ENCODE peak calls at places on chromosomes 7 and 10, in seven cellular contexts. B is fibroblast of mammary gland, G is Panc1, K is mesenchymal stem cell, R is cardiac fibroblast, P is ovary, O is adrenal gland. V is an unnamed sample.

GRCh38 chr7:76057103-76057812 is 9.4 kb downstream of the MDH2 start:
- DNase-seq in P (no peak), B (no peak), O (no peak), G (no peak), R (no peak), K (no peak), V (no peak)

GRCh38 chr10:103690281-103690680 is 165.1 kb downstream of the SH3PXD2A start:
- DNase-seq in P (no peak), G (no peak), R (peak; percentile 24), O (no peak), K (no peak), B (peak; percentile 37), V (no peak)

GRCh38 chr10:34157501-34157900 is 657.6 kb downstream of the PARD3 start:
- DNase-seq in B (peak; percentile 88), P (no peak), G (no peak), O (no peak), K (no peak), R (peak; percentile 11), V (no peak)

GRCh38 chr7:2873146-2873545 is 29.0 kb upstream of the GNA12 start:
- DNase-seq in G (no peak), B (no peak), K (peak; percentile 62), R (peak; percentile 10), O (peak; percentile 78), P (no peak), V (no peak)

GRCh38 chr10:78968960-78969359 is 99.8 kb upstream of the ZMIZ1 start:
- DNase-seq in K (no peak), R (no peak), B (no peak), G (no peak), O (no peak), P (no peak), V (no peak)

GRCh38 chr10:60130130-60130579 is 223.8 kb upstream of the CCDC6 start:
- DNase-seq in P (no peak), G (no peak), K (no peak), O (no peak), R (no peak), B (no peak), V (peak; percentile 85)

GRCh38 chr7:129381710-129382484 is 52.3 kb upstream of the STRIP2 start:
- DNase-seq in B (no peak), P (no peak), G (no peak), K (no peak), O (no peak), R (no peak), V (no peak)

GRCh38 chr10:9211228-9211627 is 1156.7 kb downstream of the GATA3 start:
- DNase-seq in K (peak; percentile 17), G (no peak), B (no peak), O (no peak), P (no peak), R (no peak), V (peak; percentile 4)

GRCh38 chr10:95039281-95039680 is 30.0 kb downstream of the CYP2C8 start:
- DNase-seq in O (no peak), K (no peak), R (no peak), G (no peak), P (no peak), B (no peak), V (no peak)

GRCh38 chr10:131500892-131501291 is 189.4 kb upstream of the TCERG1L start:
- DNase-seq in G (no peak), R (no peak), B (no peak), O (no peak), K (no peak), P (no peak), V (no peak)

GRCh38 chr10:132920101-132920925 is 22.1 kb downstream of the CFAP46 start:
- DNase-seq in O (no peak), K (no peak), G (no peak), B (no peak), P (no peak), R (no peak), V (no peak)

GRCh38 chr7:85489498-85489897 is 302.6 kb upstream of the SEMA3D start:
- DNase-seq in K (peak; percentile 87), O (no peak), B (peak; percentile 93), G (no peak), R (peak; percentile 67), P (no peak), V (no peak)

GRCh38 chr10:9097991-9098306 is 1043.5 kb downstream of the GATA3 start:
- DNase-seq in K (no peak), R (no peak), G (no peak), O (no peak), B (no peak), P (no peak), V (peak; percentile 12)

GRCh38 chr10:27019827-27020226 is 80.5 kb downstream of the ANKRD26 start:
- DNase-seq in B (peak; percentile 20), K (no peak), O (no peak), G (no peak), R (peak; percentile 52), P (no peak), V (no peak)

GRCh38 chr7:66556177-66556548 is 72.5 kb upstream of the KCTD7 start:
- DNase-seq in B (no peak), R (no peak), K (no peak), G (no peak), P (no peak), O (no peak), V (no peak)

GRCh38 chr7:124810605-124811004 is 45.0 kb upstream of the GPR37 start:
- DNase-seq in G (no peak), B (no peak), R (no peak), O (no peak), P (no peak), K (no peak), V (peak; percentile 25)

GRCh38 chr10:95304976-95305375 is 14.2 kb upstream of the PDLIM1 start:
- DNase-seq in P (no peak), O (no peak), G (no peak), R (no peak), B (no peak), K (no peak), V (no peak)

GRCh38 chr10:32055478-32056135 is 618 bp downstream of the KIF5B start:
- DNase-seq in G (no peak), R (peak; percentile 72), K (peak; percentile 73), O (peak; percentile 82), P (peak; percentile 67), B (peak; percentile 49), V (peak; percentile 80)

GRCh38 chr10:32059472-32059871 is 3.2 kb upstream of the KIF5B start:
- DNase-seq in P (no peak), K (no peak), G (no peak), O (no peak), B (no peak), R (no peak), V (no peak)

GRCh38 chr10:32054087-32054486 is 2.1 kb downstream of the KIF5B start:
- DNase-seq in K (peak; percentile 88), G (no peak), O (no peak), B (peak; percentile 66), P (no peak), R (peak; percentile 65), V (peak; percentile 43)

GRCh38 chr10:32056136-32057040 is at the start of gene KIF5B:
- DNase-seq in P (peak; percentile 91), G (no peak), B (peak; percentile 79), K (peak; percentile 86), O (peak; percentile 92), R (peak; percentile 90), V (peak; percentile 96)

DNA sequence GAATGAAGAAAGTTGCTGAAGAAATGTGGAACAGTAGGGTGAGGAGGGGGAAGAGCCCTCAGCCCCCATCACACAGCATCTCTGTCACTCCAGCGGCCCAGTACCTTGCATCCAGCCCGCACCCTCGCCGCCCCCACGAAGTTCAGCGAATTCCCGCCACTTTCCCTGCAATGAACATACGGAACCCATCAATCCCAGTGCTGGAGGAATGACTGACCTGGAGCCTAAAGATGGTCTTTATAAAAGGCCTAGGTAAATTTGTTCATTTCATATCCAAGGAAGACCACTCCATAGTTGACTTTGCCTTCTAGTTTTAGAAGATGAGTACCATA is 782 bp upstream of the KIF5B start:
- DNase-seq in O (no peak), K (no peak), P (no peak), G (no peak), R (no peak), B (no peak), V (no peak)
- H3K4me3 ChIP-seq in O (no peak overlapping the region), K (peak overlapping the region; percentile 83), P (peak overlapping the region; percentile 97), G (peak overlapping the region; percentile 83), R (peak overlapping the region; percentile 85), B (peak overlapping the region; percentile 91), V (no peak overlapping the region)

DNA sequence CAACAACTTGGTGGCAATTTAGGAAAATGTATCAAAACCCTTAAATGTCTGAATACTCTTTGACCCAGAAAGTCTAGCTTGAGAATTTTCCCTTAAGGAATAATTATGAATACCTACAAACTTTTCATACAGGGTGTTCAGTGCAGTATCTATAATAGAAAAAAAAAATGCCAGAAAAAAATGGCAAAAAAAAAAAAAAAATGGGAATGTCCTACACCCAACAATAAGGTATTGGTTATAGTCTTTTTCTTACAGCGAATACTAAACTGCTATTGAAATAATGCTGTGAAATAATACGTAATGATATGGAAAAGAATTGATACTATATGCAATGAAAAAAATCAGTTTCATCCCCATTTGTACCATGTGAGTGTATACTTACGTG is 44.3 kb downstream of the ZNF800 start:
- DNase-seq in G (no peak), R (no peak), K (no peak), O (no peak), B (no peak), P (no peak), V (no peak)
- H3K4me3 ChIP-seq in G (peak overlapping the region; percentile 50), R (peak overlapping the region; percentile 46), K (peak overlapping the region; percentile 73), O (no peak overlapping the region), B (peak overlapping the region; percentile 41), P (peak overlapping the region; percentile 30), V (peak overlapping the region; percentile 44)

GRCh38 chr7:130912086-130912909 is 178.3 kb upstream of the KLF14 start:
- DNase-seq in O (peak; percentile 50), G (peak; percentile 88), K (peak; percentile 80), R (peak; percentile 86), P (peak; percentile 14), B (peak; percentile 84), V (no peak)
- H3K4me3 ChIP-seq in O (no peak overlapping the region), G (peak overlapping the region; percentile 77), K (peak overlapping the region; percentile 91), R (peak overlapping the region; percentile 62), P (peak overlapping the region; percentile 36), B (peak overlapping the region; percentile 68), V (no peak overlapping the region)

GRCh38 chr10:122044045-122044661 is 55.2 kb downstream of the TACC2 start:
- DNase-seq in G (no peak), B (peak; percentile 62), O (no peak), K (no peak), P (no peak), R (peak; percentile 17), V (peak; percentile 57)

GRCh38 chr10:122049076-122049475 is 60.1 kb downstream of the TACC2 start:
- DNase-seq in G (no peak), B (no peak), P (no peak), O (no peak), K (no peak), R (no peak), V (no peak)

GRCh38 chr10:122044713-122045112 is 55.8 kb downstream of the TACC2 start:
- DNase-seq in G (no peak), P (no peak), B (peak; percentile 52), R (peak; percentile 55), O (no peak), K (peak; percentile 43), V (peak; percentile 53)

GRCh38 chr10:122042836-122043235 is 53.9 kb downstream of the TACC2 start:
- DNase-seq in B (no peak), P (no peak), K (no peak), O (no peak), G (no peak), R (no peak), V (no peak)

DNA sequence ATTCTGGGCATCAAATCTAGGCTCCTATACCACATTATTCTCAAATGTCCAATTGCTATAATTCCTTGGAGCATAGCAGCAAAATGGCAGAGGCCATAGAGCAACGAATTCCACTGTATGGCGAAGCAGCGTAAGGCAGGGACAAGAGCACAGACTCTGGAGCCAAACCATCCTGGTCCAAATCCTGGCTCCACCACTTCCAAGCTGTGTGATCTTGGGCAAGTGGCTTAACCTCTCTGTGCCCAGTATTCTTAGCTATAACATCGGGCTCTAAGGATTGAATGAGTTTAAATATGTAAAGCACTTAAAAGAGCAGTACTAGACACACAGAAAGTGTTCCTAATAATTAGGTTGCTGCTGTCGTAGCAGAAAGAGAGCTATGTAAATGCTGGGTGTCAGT is 56.2 kb downstream of the TACC2 start:
- DNase-seq in B (no peak), O (no peak), G (no peak), R (no peak), K (no peak), P (no peak), V (no peak)
- H3K4me3 ChIP-seq in B (no peak overlapping the region), O (no peak overlapping the region), G (no peak overlapping the region), R (no peak overlapping the region), K (no peak overlapping the region), P (no peak overlapping the region), V (no peak overlapping the region)